ENCODE peak calls at places on chromosomes 2 and 18, in eight cellular contexts. One of them, this sample, is unnamed.

GRCh38 chr2:234373791-234374508 is 122.9 kb downstream of the ARL4C start:
- DNase-seq in stimulated activated CD4-positive, alpha-beta T cell treated with anti-CD3 and anti-CD28 coated beads, Interleukin-1b, Interleukin-23, amount 100 ng/mL, for 4 hours: no peak
- DNase-seq in HCT116: no peak
- DNase-seq in nucleus accumbens: no peak
- DNase-seq in endothelial cell: no peak
- DNase-seq in HTR-8/SVneo: no peak
- DNase-seq in AML-193: no peak
- DNase-seq in HFF-Myc: no peak
- DNase-seq in this sample: no peak

GRCh38 chr2:164479460-164479859 is 141.8 kb downstream of the GRB14 start:
- DNase-seq in HTR-8/SVneo: peak; percentile 10
- DNase-seq in HCT116: peak; percentile 27
- DNase-seq in nucleus accumbens: no peak
- DNase-seq in AML-193: no peak
- DNase-seq in stimulated activated CD4-positive, alpha-beta T cell treated with anti-CD3 and anti-CD28 coated beads, Interleukin-1b, Interleukin-23, amount 100 ng/mL, for 4 hours: no peak
- DNase-seq in endothelial cell: peak; percentile 53
- DNase-seq in HFF-Myc: no peak
- DNase-seq in this sample: no peak

GRCh38 chr18:26429535-26429934 is 118.8 kb downstream of the KCTD1 start:
- DNase-seq in HTR-8/SVneo: peak; percentile 71
- DNase-seq in nucleus accumbens: no peak
- DNase-seq in stimulated activated CD4-positive, alpha-beta T cell treated with anti-CD3 and anti-CD28 coated beads, Interleukin-1b, Interleukin-23, amount 100 ng/mL, for 4 hours: no peak
- DNase-seq in endothelial cell: no peak
- DNase-seq in HFF-Myc: peak; percentile 65
- DNase-seq in HCT116: peak; percentile 60
- DNase-seq in AML-193: no peak
- DNase-seq in this sample: no peak

GRCh38 chr2:24675338-24675737 is 117.9 kb downstream of the PTRHD1 start:
- DNase-seq in AML-193: no peak
- DNase-seq in HTR-8/SVneo: no peak
- DNase-seq in HFF-Myc: no peak
- DNase-seq in HCT116: no peak
- DNase-seq in nucleus accumbens: no peak
- DNase-seq in endothelial cell: no peak
- DNase-seq in stimulated activated CD4-positive, alpha-beta T cell treated with anti-CD3 and anti-CD28 coated beads, Interleukin-1b, Interleukin-23, amount 100 ng/mL, for 4 hours: no peak
- DNase-seq in this sample: no peak

GRCh38 chr2:26068602-26069298 is 34.9 kb downstream of the RAB10 start:
- DNase-seq in nucleus accumbens: no peak
- DNase-seq in HCT116: peak; percentile 46
- DNase-seq in HTR-8/SVneo: peak; percentile 48
- DNase-seq in AML-193: peak; percentile 79
- DNase-seq in HFF-Myc: peak; percentile 79
- DNase-seq in endothelial cell: no peak
- DNase-seq in stimulated activated CD4-positive, alpha-beta T cell treated with anti-CD3 and anti-CD28 coated beads, Interleukin-1b, Interleukin-23, amount 100 ng/mL, for 4 hours: no peak
- DNase-seq in this sample: peak; percentile 60

GRCh38 chr2:121063471-121063870 is 221.5 kb downstream of the TFCP2L1 start:
- DNase-seq in HCT116: no peak
- DNase-seq in AML-193: no peak
- DNase-seq in HTR-8/SVneo: no peak
- DNase-seq in stimulated activated CD4-positive, alpha-beta T cell treated with anti-CD3 and anti-CD28 coated beads, Interleukin-1b, Interleukin-23, amount 100 ng/mL, for 4 hours: no peak
- DNase-seq in nucleus accumbens: no peak
- DNase-seq in endothelial cell: no peak
- DNase-seq in HFF-Myc: no peak
- DNase-seq in this sample: no peak

GRCh38 chr18:58314284-58314683 is 270.3 kb downstream of the NEDD4L start:
- DNase-seq in HCT116: peak; percentile 53
- DNase-seq in HFF-Myc: peak; percentile 43
- DNase-seq in AML-193: peak; percentile 56
- DNase-seq in stimulated activated CD4-positive, alpha-beta T cell treated with anti-CD3 and anti-CD28 coated beads, Interleukin-1b, Interleukin-23, amount 100 ng/mL, for 4 hours: no peak
- DNase-seq in nucleus accumbens: peak; percentile 6
- DNase-seq in HTR-8/SVneo: peak; percentile 71
- DNase-seq in endothelial cell: no peak
- DNase-seq in this sample: no peak

GRCh38 chr2:109139844-109140396 is 10.9 kb downstream of the SH3RF3 start:
- DNase-seq in HCT116: no peak
- DNase-seq in AML-193: no peak
- DNase-seq in HTR-8/SVneo: no peak
- DNase-seq in stimulated activated CD4-positive, alpha-beta T cell treated with anti-CD3 and anti-CD28 coated beads, Interleukin-1b, Interleukin-23, amount 100 ng/mL, for 4 hours: no peak
- DNase-seq in nucleus accumbens: no peak
- DNase-seq in endothelial cell: no peak
- DNase-seq in HFF-Myc: no peak
- DNase-seq in this sample: no peak

GRCh38 chr2:152571035-152571766 is 146.1 kb downstream of the PRPF40A start:
- DNase-seq in endothelial cell: no peak
- DNase-seq in nucleus accumbens: no peak
- DNase-seq in HTR-8/SVneo: no peak
- DNase-seq in AML-193: no peak
- DNase-seq in stimulated activated CD4-positive, alpha-beta T cell treated with anti-CD3 and anti-CD28 coated beads, Interleukin-1b, Interleukin-23, amount 100 ng/mL, for 4 hours: no peak
- DNase-seq in HCT116: no peak
- DNase-seq in HFF-Myc: no peak
- DNase-seq in this sample: no peak

GRCh38 chr18:59357928-59358327 is 1.1 kb downstream of the LMAN1 start:
- DNase-seq in nucleus accumbens: no peak
- DNase-seq in endothelial cell: no peak
- DNase-seq in stimulated activated CD4-positive, alpha-beta T cell treated with anti-CD3 and anti-CD28 coated beads, Interleukin-1b, Interleukin-23, amount 100 ng/mL, for 4 hours: no peak
- DNase-seq in AML-193: peak; percentile 9
- DNase-seq in HFF-Myc: no peak
- DNase-seq in HCT116: peak; percentile 4
- DNase-seq in HTR-8/SVneo: peak; percentile 29
- DNase-seq in this sample: no peak

GRCh38 chr18:30970201-30970816 is 72.2 kb downstream of the DSC3 start:
- DNase-seq in nucleus accumbens: no peak
- DNase-seq in HTR-8/SVneo: no peak
- DNase-seq in endothelial cell: peak; percentile 9
- DNase-seq in HCT116: peak; percentile 63
- DNase-seq in stimulated activated CD4-positive, alpha-beta T cell treated with anti-CD3 and anti-CD28 coated beads, Interleukin-1b, Interleukin-23, amount 100 ng/mL, for 4 hours: no peak
- DNase-seq in AML-193: peak; percentile 23
- DNase-seq in HFF-Myc: peak; percentile 1
- DNase-seq in this sample: no peak

GRCh38 chr2:70984576-70985282 is 6.3 kb downstream of the ANKRD53 start:
- DNase-seq in stimulated activated CD4-positive, alpha-beta T cell treated with anti-CD3 and anti-CD28 coated beads, Interleukin-1b, Interleukin-23, amount 100 ng/mL, for 4 hours: peak; percentile 76
- DNase-seq in HCT116: peak; percentile 27
- DNase-seq in nucleus accumbens: no peak
- DNase-seq in HFF-Myc: peak; percentile 16
- DNase-seq in HTR-8/SVneo: no peak
- DNase-seq in AML-193: peak; percentile 53
- DNase-seq in endothelial cell: peak; percentile 82
- DNase-seq in this sample: peak; percentile 62

GRCh38 chr2:121699421-121700328 is 37.0 kb downstream of the NIFK start:
- DNase-seq in HFF-Myc: peak; percentile 48
- DNase-seq in endothelial cell: no peak
- DNase-seq in AML-193: peak; percentile 86
- DNase-seq in nucleus accumbens: no peak
- DNase-seq in stimulated activated CD4-positive, alpha-beta T cell treated with anti-CD3 and anti-CD28 coated beads, Interleukin-1b, Interleukin-23, amount 100 ng/mL, for 4 hours: peak; percentile 57
- DNase-seq in HCT116: peak; percentile 71
- DNase-seq in HTR-8/SVneo: peak; percentile 85
- DNase-seq in this sample: peak; percentile 82

GRCh38 chr18:21996261-21996892 is 173.0 kb upstream of the GATA6 start:
- DNase-seq in AML-193: no peak
- DNase-seq in nucleus accumbens: no peak
- DNase-seq in HFF-Myc: no peak
- DNase-seq in HTR-8/SVneo: no peak
- DNase-seq in stimulated activated CD4-positive, alpha-beta T cell treated with anti-CD3 and anti-CD28 coated beads, Interleukin-1b, Interleukin-23, amount 100 ng/mL, for 4 hours: no peak
- DNase-seq in endothelial cell: no peak
- DNase-seq in HCT116: no peak
- DNase-seq in this sample: no peak

GRCh38 chr18:48939368-48940097 is 11.2 kb downstream of the SMAD7 start:
- DNase-seq in HTR-8/SVneo: no peak
- DNase-seq in HFF-Myc: no peak
- DNase-seq in nucleus accumbens: no peak
- DNase-seq in stimulated activated CD4-positive, alpha-beta T cell treated with anti-CD3 and anti-CD28 coated beads, Interleukin-1b, Interleukin-23, amount 100 ng/mL, for 4 hours: no peak
- DNase-seq in endothelial cell: no peak
- DNase-seq in HCT116: no peak
- DNase-seq in AML-193: no peak
- DNase-seq in this sample: no peak

GRCh38 chr2:96164459-96165184 is 19.4 kb upstream of the DUSP2 start:
- DNase-seq in stimulated activated CD4-positive, alpha-beta T cell treated with anti-CD3 and anti-CD28 coated beads, Interleukin-1b, Interleukin-23, amount 100 ng/mL, for 4 hours: no peak
- DNase-seq in HFF-Myc: no peak
- DNase-seq in HTR-8/SVneo: no peak
- DNase-seq in HCT116: no peak
- DNase-seq in AML-193: no peak
- DNase-seq in endothelial cell: no peak
- DNase-seq in nucleus accumbens: no peak
- DNase-seq in this sample: no peak

GRCh38 chr2:23503682-23504081 is 118.7 kb downstream of the KLHL29 start:
- DNase-seq in HFF-Myc: no peak
- DNase-seq in HCT116: no peak
- DNase-seq in nucleus accumbens: no peak
- DNase-seq in endothelial cell: no peak
- DNase-seq in stimulated activated CD4-positive, alpha-beta T cell treated with anti-CD3 and anti-CD28 coated beads, Interleukin-1b, Interleukin-23, amount 100 ng/mL, for 4 hours: no peak
- DNase-seq in AML-193: no peak
- DNase-seq in HTR-8/SVneo: no peak
- DNase-seq in this sample: no peak

GRCh38 chr2:1886405-1886992 is 142.2 kb upstream of the PXDN start:
- DNase-seq in endothelial cell: peak; percentile 79
- DNase-seq in HTR-8/SVneo: peak; percentile 63
- DNase-seq in stimulated activated CD4-positive, alpha-beta T cell treated with anti-CD3 and anti-CD28 coated beads, Interleukin-1b, Interleukin-23, amount 100 ng/mL, for 4 hours: peak; percentile 22
- DNase-seq in AML-193: peak; percentile 14
- DNase-seq in HFF-Myc: no peak
- DNase-seq in nucleus accumbens: no peak
- DNase-seq in HCT116: peak; percentile 47
- DNase-seq in this sample: no peak

GRCh38 chr18:9380571-9381390 is 46.2 kb downstream of the TWSG1 start:
- DNase-seq in endothelial cell: no peak
- DNase-seq in stimulated activated CD4-positive, alpha-beta T cell treated with anti-CD3 and anti-CD28 coated beads, Interleukin-1b, Interleukin-23, amount 100 ng/mL, for 4 hours: no peak
- DNase-seq in AML-193: no peak
- DNase-seq in nucleus accumbens: no peak
- DNase-seq in HCT116: no peak
- DNase-seq in HTR-8/SVneo: no peak
- DNase-seq in HFF-Myc: peak; percentile 2
- DNase-seq in this sample: no peak

This sample was measured in stimulated activated CD8-positive, alpha-beta memory T cell treated with anti-CD3 and anti-CD28 coated beads, Interleukin-7, amount 100 ng/mL, for 4 hours.